ENCODE peak calls at places on chromosomes 3 and 15, in six cellular contexts. X is HCT116, U is GM23338, T is HL-60, Q is GM12878, Z is Panc1. E is an unnamed sample.

GRCh38 chr3:142251951-142252350 is 26.6 kb upstream of the GK5 start:
- DNase-seq in U (no peak), T (no peak), X (no peak), Q (no peak), Z (no peak), E (no peak)

GRCh38 chr15:79919090-79919748 is 22.4 kb upstream of the MTHFS start:
- DNase-seq in U (no peak), Z (no peak), Q (no peak), X (no peak), T (no peak), E (no peak)

GRCh38 chr15:68821898-68822380 is 1.2 kb upstream of the ANP32A start:
- DNase-seq in U (peak; percentile 48), Z (no peak), T (peak; percentile 43), Q (no peak), X (no peak), E (no peak)

GRCh38 chr3:100603449-100603848 is 6.0 kb upstream of the ADGRG7 start:
- DNase-seq in X (peak; percentile 41), T (peak; percentile 7), Z (no peak), Q (no peak), U (peak; percentile 77), E (peak; percentile 59)

GRCh38 chr15:60993008-60993407 is 236.1 kb downstream of the RORA start:
- DNase-seq in Q (no peak), T (no peak), Z (no peak), U (no peak), X (no peak), E (no peak)

GRCh38 chr3:156787926-156788663 is 38.1 kb upstream of the LEKR1 start:
- DNase-seq in U (no peak), Q (no peak), Z (peak; percentile 53), X (peak; percentile 52), T (no peak), E (peak; percentile 76)

GRCh38 chr3:132222868-132223538 is 94.2 kb upstream of the ACP3 start:
- DNase-seq in Z (no peak), X (no peak), U (no peak), T (no peak), Q (no peak), E (no peak)

GRCh38 chr15:93708721-93709120 is 522.6 kb upstream of the MCTP2 start:
- DNase-seq in X (no peak), Q (no peak), T (no peak), Z (no peak), U (no peak), E (no peak)

GRCh38 chr3:142940472-142940871 is 23.0 kb downstream of the PAQR9 start:
- DNase-seq in Z (no peak), Q (no peak), X (no peak), T (no peak), U (no peak), E (no peak)

GRCh38 chr3:120147072-120147871 is 53.0 kb upstream of the GSK3B start:
- DNase-seq in T (peak; percentile 19), Z (no peak), U (peak; percentile 65), X (no peak), Q (no peak), E (peak; percentile 32)

GRCh38 chr15:90063733-90064247 is 38.5 kb downstream of the IDH2 start:
- DNase-seq in Q (no peak), T (peak; percentile 85), Z (no peak), U (no peak), X (no peak), E (no peak)

GRCh38 chr3:39150170-39150802 is 3.1 kb downstream of the CSRNP1 start:
- DNase-seq in T (peak; percentile 14), Q (no peak), Z (no peak), X (no peak), U (no peak), E (no peak)

GRCh38 chr3:16482770-16483531 is 30.5 kb downstream of the RFTN1 start:
- DNase-seq in T (peak; percentile 84), Q (no peak), X (no peak), Z (no peak), U (peak; percentile 90), E (peak; percentile 46)

GRCh38 chr3:186895406-186895805 is 34.9 kb upstream of the ST6GAL1 start:
- DNase-seq in T (no peak), Q (no peak), U (no peak), X (no peak), Z (no peak), E (no peak)

GRCh38 chr3:170751083-170751893 is 118.7 kb downstream of the RPL22L1 start:
- DNase-seq in U (no peak), X (peak; percentile 44), Q (no peak), Z (peak; percentile 83), T (no peak), E (peak; percentile 45)

GRCh38 chr15:89898628-89899302 is 5.0 kb upstream of the AP3S2 start:
- DNase-seq in X (peak; percentile 60), Q (no peak), T (peak; percentile 76), U (peak; percentile 88), Z (peak; percentile 38), E (peak; percentile 95)

GRCh38 chr3:133246773-133247172 is 153.1 kb upstream of the BFSP2 start:
- DNase-seq in U (no peak), T (no peak), Q (no peak), Z (no peak), X (no peak), E (no peak)

GRCh38 chr3:56970401-56971002 is 90.0 kb upstream of the SPATA12 start:
- DNase-seq in Q (no peak), Z (no peak), U (no peak), T (peak; percentile 59), X (no peak), E (no peak)

GRCh38 chr15:94306700-94307650 is 75.6 kb downstream of the MCTP2 start:
- DNase-seq in Z (no peak), X (no peak), T (peak; percentile 55), U (no peak), Q (peak; percentile 78), E (no peak)

GRCh38 chr3:127588675-127589577 is 1.6 kb downstream of the TPRA1 start:
- DNase-seq in T (peak; percentile 34), Q (no peak), Z (no peak), U (no peak), X (no peak), E (no peak)

GRCh38 chr3:149717391-149718056 is 34.8 kb downstream of the COMMD2 start:
- DNase-seq in U (peak; percentile 85), X (peak; percentile 65), T (peak; percentile 27), Z (peak; percentile 74), Q (no peak), E (peak; percentile 83)

GRCh38 chr3:128486692-128487537 is 6.1 kb downstream of the GATA2 start:
- DNase-seq in T (peak; percentile 27), Z (no peak), Q (no peak), X (no peak), U (peak; percentile 64), E (no peak)

GRCh38 chr3:128152419-128153155 is 694 bp upstream of the EEFSEC start:
- DNase-seq in X (peak; percentile 82), T (peak; percentile 72), Q (no peak), U (peak; percentile 13), Z (peak; percentile 62), E (peak; percentile 89)

GRCh38 chr15:60101416-60101815 is 97.3 kb downstream of the FOXB1 start:
- DNase-seq in T (no peak), X (no peak), Z (no peak), Q (no peak), U (no peak), E (no peak)

GRCh38 chr3:42991369-42992315 is 12.5 kb downstream of the GASK1A start:
- DNase-seq in Q (no peak), X (no peak), Z (no peak), U (peak; percentile 35), T (no peak), E (no peak)

GRCh38 chr15:92886229-92886628 is 13.9 kb upstream of the CHD2 start:
- DNase-seq in U (no peak), Q (no peak), X (no peak), Z (no peak), T (no peak), E (no peak)

GRCh38 chr3:125129512-125129962 is 73.7 kb upstream of the HEG1 start:
- DNase-seq in Q (no peak), Z (no peak), U (no peak), T (no peak), X (no peak), E (peak; percentile 38)

DNA sequence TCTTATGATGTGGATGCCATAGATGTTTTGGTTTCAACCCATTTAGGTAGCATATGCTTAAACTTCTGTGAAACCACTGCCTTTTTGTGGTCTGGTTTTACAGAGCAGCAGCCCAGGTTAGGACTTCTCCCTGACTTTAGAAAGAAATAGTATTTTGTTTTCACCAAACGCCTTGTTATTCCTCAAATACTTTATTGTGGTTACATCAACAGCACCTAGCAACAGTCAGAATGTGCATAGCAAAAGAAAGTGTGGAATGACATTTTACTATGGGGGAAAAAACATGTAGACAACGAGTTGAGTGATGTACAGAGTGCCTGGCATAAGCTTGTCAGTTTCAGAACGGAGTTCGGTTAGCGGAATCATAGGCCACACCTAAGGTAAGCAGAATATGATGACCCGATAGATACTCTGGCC is 159.2 kb downstream of the TPRG1 start:
- DNase-seq in Z (no peak), U (no peak), X (no peak), T (no peak), Q (no peak), E (no peak)
- TF ChIP-seq REST in Z (no peak), U (no peak), X (no peak), T (no peak), Q (no peak), E (no peak)

GRCh38 chr3:182435860-182436259 is 357.4 kb upstream of the ATP11B start:
- DNase-seq in X (no peak), Z (no peak), U (no peak), T (no peak), Q (no peak), E (no peak)

GRCh38 chr3:182440101-182440500 is 353.2 kb upstream of the ATP11B start:
- DNase-seq in X (no peak), Z (no peak), Q (no peak), T (no peak), U (no peak), E (no peak)

GRCh38 chr3:182438398-182438797 is 354.9 kb upstream of the ATP11B start:
- DNase-seq in X (no peak), Q (no peak), U (no peak), T (no peak), Z (no peak), E (no peak)

GRCh38 chr3:182436547-182436946 is 356.8 kb upstream of the ATP11B start:
- DNase-seq in Q (no peak), Z (no peak), X (no peak), T (no peak), U (no peak), E (no peak)
- TF ChIP-seq REST in Q (no peak), Z (no peak), X (no peak), T (no peak), U (no peak), E (no peak)

DNA sequence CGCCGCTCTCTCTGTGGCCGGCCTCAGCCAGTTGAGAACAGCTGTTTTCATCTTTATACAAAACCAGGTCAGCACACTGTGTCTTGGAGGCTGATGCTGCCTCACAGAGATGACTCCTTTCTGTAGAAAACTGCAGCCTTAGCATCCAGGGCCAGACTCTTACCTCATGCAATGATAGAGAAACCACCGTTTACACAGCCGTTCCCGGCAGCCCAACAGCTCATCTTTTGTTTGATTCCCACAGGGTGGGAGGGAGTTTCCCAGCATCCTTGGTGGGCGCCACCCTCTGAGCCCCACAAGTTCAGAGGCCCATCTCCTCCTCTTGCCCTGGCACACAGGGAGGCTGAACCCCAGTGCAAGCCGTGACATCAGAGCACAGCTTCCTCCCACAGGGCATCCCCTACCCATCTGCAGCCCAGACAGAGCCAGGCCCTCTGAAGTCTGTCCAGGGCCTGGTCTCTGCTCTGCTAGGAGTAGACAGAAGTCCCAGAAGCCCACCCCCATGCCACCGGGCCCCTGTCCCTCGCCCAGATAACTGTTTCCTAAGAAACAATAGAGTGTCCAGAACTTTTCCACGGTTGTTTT is 105.0 kb downstream of the LRRK1 start:
- DNase-seq in Q (no peak), T (no peak), U (no peak), Z (no peak), X (no peak), E (no peak)
- TF ChIP-seq REST in Q (no peak), T (no peak), U (no peak), Z (no peak), X (no peak), E (no peak)

GRCh38 chr3:13420817-13421755 is 964 bp upstream of the NUP210 start:
- DNase-seq in X (no peak), Q (peak; percentile 57), Z (no peak), T (peak; percentile 79), U (peak; percentile 45), E (no peak)
- TF ChIP-seq REST in X (no peak), Q (no peak), Z (no peak), T (no peak), U (no peak), E (no peak)